ENCODE peak calls at places on chromosomes 5 and 9, in seven cellular contexts. One of them, this sample, is unnamed.
A peak's percentile ranks its signal among the peaks of the same experiment; 100 is the strongest.

GRCh38 chr9:20551236-20551635 is 71.1 kb downstream of the MLLT3 start:
- DNase-seq in upper lobe of right lung: no peak
- DNase-seq in Caco-2: peak; percentile 10
- DNase-seq in testis: no peak
- DNase-seq in body of pancreas: no peak
- DNase-seq in kidney: no peak
- DNase-seq in tibial artery: no peak
- DNase-seq in this sample: no peak

GRCh38 chr5:127001621-127002296 is 28.6 kb downstream of the MARCHF3 start:
- DNase-seq in kidney: no peak
- DNase-seq in upper lobe of right lung: no peak
- DNase-seq in Caco-2: no peak
- DNase-seq in testis: no peak
- DNase-seq in tibial artery: no peak
- DNase-seq in body of pancreas: no peak
- DNase-seq in this sample: no peak

GRCh38 chr5:612498-613424 is 621 bp downstream of the CEP72 start:
- DNase-seq in body of pancreas: peak; percentile 36
- DNase-seq in tibial artery: no peak
- DNase-seq in testis: peak; percentile 35
- DNase-seq in upper lobe of right lung: no peak
- DNase-seq in Caco-2: peak; percentile 55
- DNase-seq in kidney: no peak
- DNase-seq in this sample: no peak

GRCh38 chr5:8829322-8830029 is 716.4 kb downstream of the SEMA5A start:
- DNase-seq in body of pancreas: no peak
- DNase-seq in tibial artery: no peak
- DNase-seq in kidney: no peak
- DNase-seq in testis: no peak
- DNase-seq in Caco-2: peak; percentile 10
- DNase-seq in upper lobe of right lung: no peak
- DNase-seq in this sample: no peak

GRCh38 chr9:88932766-88933165 is 58.5 kb upstream of the S1PR3 start:
- DNase-seq in Caco-2: peak; percentile 55
- DNase-seq in kidney: no peak
- DNase-seq in testis: peak; percentile 71
- DNase-seq in upper lobe of right lung: no peak
- DNase-seq in body of pancreas: no peak
- DNase-seq in tibial artery: no peak
- DNase-seq in this sample: no peak

GRCh38 chr9:31597977-31598376 is 786.5 kb upstream of the ACO1 start:
- DNase-seq in kidney: no peak
- DNase-seq in tibial artery: no peak
- DNase-seq in body of pancreas: no peak
- DNase-seq in Caco-2: no peak
- DNase-seq in upper lobe of right lung: no peak
- DNase-seq in testis: no peak
- DNase-seq in this sample: no peak

GRCh38 chr9:93960971-93961841 is 6.1 kb upstream of the BARX1 start:
- DNase-seq in testis: no peak
- DNase-seq in upper lobe of right lung: peak; percentile 57
- DNase-seq in kidney: no peak
- DNase-seq in Caco-2: no peak
- DNase-seq in tibial artery: no peak
- DNase-seq in body of pancreas: no peak
- DNase-seq in this sample: no peak

GRCh38 chr5:115402822-115403577 is 106.5 kb upstream of the CCDC112 start:
- DNase-seq in Caco-2: no peak
- DNase-seq in kidney: no peak
- DNase-seq in tibial artery: no peak
- DNase-seq in upper lobe of right lung: no peak
- DNase-seq in testis: no peak
- DNase-seq in body of pancreas: no peak
- DNase-seq in this sample: no peak

GRCh38 chr5:103487253-103487652 is 75.3 kb downstream of the NUDT12 start:
- DNase-seq in testis: no peak
- DNase-seq in kidney: no peak
- DNase-seq in tibial artery: no peak
- DNase-seq in body of pancreas: no peak
- DNase-seq in Caco-2: no peak
- DNase-seq in upper lobe of right lung: no peak
- DNase-seq in this sample: no peak

GRCh38 chr9:19085295-19085694 is 17.4 kb downstream of the HAUS6 start:
- DNase-seq in upper lobe of right lung: no peak
- DNase-seq in tibial artery: no peak
- DNase-seq in kidney: no peak
- DNase-seq in Caco-2: peak; percentile 13
- DNase-seq in body of pancreas: no peak
- DNase-seq in testis: no peak
- DNase-seq in this sample: no peak

GRCh38 chr5:90395005-90395404 is 14.6 kb downstream of the CETN3 start:
- DNase-seq in upper lobe of right lung: no peak
- DNase-seq in tibial artery: no peak
- DNase-seq in testis: no peak
- DNase-seq in body of pancreas: no peak
- DNase-seq in kidney: no peak
- DNase-seq in Caco-2: no peak
- DNase-seq in this sample: no peak

GRCh38 chr9:106305428-106306133 is 557.4 kb upstream of the ZNF462 start:
- DNase-seq in body of pancreas: no peak
- DNase-seq in tibial artery: no peak
- DNase-seq in kidney: no peak
- DNase-seq in testis: peak; percentile 56
- DNase-seq in Caco-2: no peak
- DNase-seq in upper lobe of right lung: no peak
- DNase-seq in this sample: no peak

GRCh38 chr9:72526901-72527800 is 5.7 kb downstream of the TMC1 start:
- DNase-seq in testis: peak; percentile 78
- DNase-seq in body of pancreas: peak; percentile 84
- DNase-seq in tibial artery: peak; percentile 72
- DNase-seq in Caco-2: no peak
- DNase-seq in kidney: peak; percentile 94
- DNase-seq in upper lobe of right lung: peak; percentile 83
- DNase-seq in this sample: peak; percentile 74

GRCh38 chr9:36637491-36638270 is 65.0 kb downstream of the MELK start:
- DNase-seq in body of pancreas: no peak
- DNase-seq in upper lobe of right lung: no peak
- DNase-seq in Caco-2: no peak
- DNase-seq in kidney: no peak
- DNase-seq in tibial artery: no peak
- DNase-seq in testis: no peak
- DNase-seq in this sample: no peak

GRCh38 chr9:35010351-35010958 is 20.9 kb downstream of the DNAJB5 start:
- DNase-seq in kidney: no peak
- DNase-seq in testis: no peak
- DNase-seq in tibial artery: no peak
- DNase-seq in upper lobe of right lung: no peak
- DNase-seq in Caco-2: no peak
- DNase-seq in body of pancreas: no peak
- DNase-seq in this sample: no peak

GRCh38 chr9:109779711-109780452 is at the start of gene PALM2AKAP2:
- DNase-seq in Caco-2: peak; percentile 58
- DNase-seq in testis: peak; percentile 31
- DNase-seq in upper lobe of right lung: peak; percentile 79
- DNase-seq in kidney: peak; percentile 86
- DNase-seq in tibial artery: peak; percentile 68
- DNase-seq in body of pancreas: peak; percentile 34
- DNase-seq in this sample: peak; percentile 74

GRCh38 chr5:108238936-108239887 is 142.7 kb downstream of the FBXL17 start:
- DNase-seq in tibial artery: no peak
- DNase-seq in body of pancreas: no peak
- DNase-seq in Caco-2: no peak
- DNase-seq in kidney: peak; percentile 54
- DNase-seq in testis: no peak
- DNase-seq in upper lobe of right lung: no peak
- DNase-seq in this sample: no peak

GRCh38 chr9:86102626-86103025 is 3.3 kb upstream of the GOLM1 start:
- DNase-seq in upper lobe of right lung: no peak
- DNase-seq in Caco-2: no peak
- DNase-seq in body of pancreas: no peak
- DNase-seq in testis: no peak
- DNase-seq in tibial artery: no peak
- DNase-seq in kidney: no peak
- DNase-seq in this sample: no peak

GRCh38 chr9:86099695-86100364 is 472 bp upstream of the GOLM1 start:
- DNase-seq in body of pancreas: peak; percentile 59
- DNase-seq in testis: peak; percentile 78
- DNase-seq in upper lobe of right lung: no peak
- DNase-seq in kidney: no peak
- DNase-seq in Caco-2: peak; percentile 33
- DNase-seq in tibial artery: peak; percentile 48
- DNase-seq in this sample: peak; percentile 26

GRCh38 chr9:86096382-86096781 is 3.0 kb downstream of the GOLM1 start:
- DNase-seq in tibial artery: no peak
- DNase-seq in body of pancreas: no peak
- DNase-seq in upper lobe of right lung: no peak
- DNase-seq in testis: no peak
- DNase-seq in kidney: no peak
- DNase-seq in Caco-2: no peak
- DNase-seq in this sample: no peak

GRCh38 chr9:86097510-86098224 is 1.7 kb downstream of the GOLM1 start:
- DNase-seq in testis: no peak
- DNase-seq in Caco-2: no peak
- DNase-seq in body of pancreas: no peak
- DNase-seq in upper lobe of right lung: no peak
- DNase-seq in tibial artery: no peak
- DNase-seq in kidney: no peak
- DNase-seq in this sample: no peak

GRCh38 chr9:86098793-86099694 is at the start of gene GOLM1:
- DNase-seq in body of pancreas: peak; percentile 59
- DNase-seq in upper lobe of right lung: peak; percentile 80
- DNase-seq in Caco-2: peak; percentile 68
- DNase-seq in kidney: peak; percentile 81
- DNase-seq in tibial artery: peak; percentile 30
- DNase-seq in testis: peak; percentile 42
- DNase-seq in this sample: peak; percentile 60
- TF ChIP-seq CTCF in body of pancreas: peak; percentile 19
- TF ChIP-seq CTCF in upper lobe of right lung: no peak
- TF ChIP-seq CTCF in Caco-2: no peak
- TF ChIP-seq CTCF in kidney: peak; percentile 15
- TF ChIP-seq CTCF in tibial artery: peak; percentile 3
- TF ChIP-seq CTCF in testis: no peak
- TF ChIP-seq CTCF in this sample: peak; percentile 16

GRCh38 chr5:95856501-95856981 is 34.0 kb upstream of the GLRX start:
- DNase-seq in Caco-2: no peak
- DNase-seq in upper lobe of right lung: no peak
- DNase-seq in tibial artery: no peak
- DNase-seq in body of pancreas: no peak
- DNase-seq in kidney: no peak
- DNase-seq in testis: no peak
- DNase-seq in this sample: no peak

GRCh38 chr5:95857185-95857945 is 34.8 kb upstream of the GLRX start:
- DNase-seq in testis: peak; percentile 89
- DNase-seq in Caco-2: peak; percentile 45
- DNase-seq in kidney: peak; percentile 95
- DNase-seq in tibial artery: peak; percentile 94
- DNase-seq in body of pancreas: peak; percentile 79
- DNase-seq in upper lobe of right lung: peak; percentile 82
- DNase-seq in this sample: peak; percentile 82

GRCh38 chr5:95858661-95859326 is 36.3 kb upstream of the GLRX start:
- DNase-seq in testis: peak; percentile 92
- DNase-seq in tibial artery: peak; percentile 93
- DNase-seq in upper lobe of right lung: peak; percentile 95
- DNase-seq in kidney: peak; percentile 95
- DNase-seq in Caco-2: peak; percentile 94
- DNase-seq in body of pancreas: peak; percentile 86
- DNase-seq in this sample: peak; percentile 92

GRCh38 chr5:95859327-95860060 is 37.0 kb upstream of the GLRX start:
- DNase-seq in tibial artery: no peak
- DNase-seq in testis: no peak
- DNase-seq in upper lobe of right lung: no peak
- DNase-seq in kidney: no peak
- DNase-seq in Caco-2: no peak
- DNase-seq in body of pancreas: peak; percentile 43
- DNase-seq in this sample: no peak

DNA sequence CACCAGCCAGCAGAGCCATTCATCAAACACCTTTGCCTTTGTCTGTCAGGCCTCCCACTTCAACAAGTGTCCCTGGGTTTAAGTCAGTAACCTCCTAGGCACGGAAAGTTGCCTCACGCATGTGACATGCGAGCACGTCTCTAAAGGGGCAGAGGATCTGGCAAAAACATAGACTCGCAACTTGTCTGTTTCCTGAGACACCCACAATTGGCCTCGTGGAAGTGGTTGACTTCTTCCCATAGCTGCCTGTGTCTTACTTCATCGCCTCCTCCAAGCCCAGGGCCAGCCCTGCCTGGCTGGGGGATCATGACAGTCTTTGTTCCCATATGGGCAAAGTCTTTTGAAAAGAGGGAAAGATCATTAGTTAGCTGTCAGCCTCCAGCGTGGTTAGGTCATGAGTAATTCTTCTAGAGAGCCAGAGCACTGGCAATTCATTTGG is 35.5 kb upstream of the GLRX start:
- DNase-seq in tibial artery: peak; percentile 83
- DNase-seq in Caco-2: no peak
- DNase-seq in body of pancreas: peak; percentile 34
- DNase-seq in kidney: no peak
- DNase-seq in testis: no peak
- DNase-seq in upper lobe of right lung: peak; percentile 73
- DNase-seq in this sample: no peak
- H3K4me1 ChIP-seq in tibial artery: peaks cover 58% of the 10 kb centered on the region
- H3K4me1 ChIP-seq in Caco-2: peaks cover 36% of the 10 kb centered on the region
- H3K4me1 ChIP-seq in body of pancreas: peaks cover 57% of the 10 kb centered on the region
- H3K4me1 ChIP-seq in kidney: peaks cover 18% of the 10 kb centered on the region
- H3K4me1 ChIP-seq in testis: peaks cover 36% of the 10 kb centered on the region
- H3K4me1 ChIP-seq in upper lobe of right lung: peaks cover 63% of the 10 kb centered on the region
- H3K4me1 ChIP-seq in this sample: peaks cover 63% of the 10 kb centered on the region

DNA sequence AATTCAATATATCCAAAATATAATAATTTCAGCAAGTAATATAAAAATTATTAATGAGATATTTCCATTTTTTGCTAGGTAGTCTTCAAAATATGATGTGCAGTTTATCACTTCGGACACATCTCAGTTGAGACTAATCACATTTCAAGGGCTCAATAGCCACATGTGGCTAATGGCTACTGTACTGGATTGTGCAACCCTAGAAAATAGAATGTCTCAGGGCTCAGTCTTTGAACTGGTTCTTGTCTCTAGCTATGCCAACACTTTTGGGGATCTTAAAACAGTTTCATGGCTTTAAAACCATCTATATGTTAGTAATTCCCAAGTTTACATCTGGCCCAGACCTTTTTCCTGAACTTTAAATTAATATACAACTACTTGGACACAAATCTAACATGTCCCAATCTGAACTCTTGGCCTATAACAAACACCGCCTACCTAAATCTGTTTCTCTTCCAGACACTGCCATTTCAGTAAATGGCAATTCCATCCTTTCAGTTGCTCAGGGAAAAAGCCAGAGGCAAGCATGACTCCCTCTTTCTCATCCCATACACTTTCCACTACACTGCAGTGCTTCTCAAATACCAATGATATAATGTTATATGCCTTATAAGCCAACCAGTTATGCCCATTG is 18.8 kb downstream of the PTAR1 start:
- DNase-seq in tibial artery: no peak
- DNase-seq in upper lobe of right lung: no peak
- DNase-seq in body of pancreas: no peak
- DNase-seq in Caco-2: no peak
- DNase-seq in testis: no peak
- DNase-seq in kidney: no peak
- DNase-seq in this sample: no peak
- TF ChIP-seq CTCF in tibial artery: no peak
- TF ChIP-seq CTCF in upper lobe of right lung: no peak
- TF ChIP-seq CTCF in body of pancreas: no peak
- TF ChIP-seq CTCF in Caco-2: no peak
- TF ChIP-seq CTCF in testis: no peak
- TF ChIP-seq CTCF in kidney: no peak
- TF ChIP-seq CTCF in this sample: no peak

GRCh38 chr9:7149258-7149657 is 391.5 kb downstream of the KDM4C start:
- DNase-seq in kidney: no peak
- DNase-seq in Caco-2: no peak
- DNase-seq in body of pancreas: no peak
- DNase-seq in testis: no peak
- DNase-seq in tibial artery: no peak
- DNase-seq in upper lobe of right lung: no peak
- DNase-seq in this sample: no peak
- H3K4me1 ChIP-seq in kidney: no peaks in the 10 kb centered on the region
- H3K4me1 ChIP-seq in Caco-2: no peaks in the 10 kb centered on the region
- H3K4me1 ChIP-seq in body of pancreas: peaks cover 13% of the 10 kb centered on the region
- H3K4me1 ChIP-seq in testis: peaks cover 6% of the 10 kb centered on the region
- H3K4me1 ChIP-seq in tibial artery: peaks cover 14% of the 10 kb centered on the region
- H3K4me1 ChIP-seq in upper lobe of right lung: peaks cover 4% of the 10 kb centered on the region
- H3K4me1 ChIP-seq in this sample: peaks cover 51% of the 10 kb centered on the region